ENCODE peak calls at places on chromosomes 4 and X, in nine cellular contexts. C is stimulated activated CD4-positive, alpha-beta T cell treated with anti-CD3 and anti-CD28 coated beads, Interleukin-1b, Interleukin-23, amount 100 ng/mL, for 48 hours; M is M059J; X is NCI-H510A; L is HTR-8/SVneo; V is stimulated activated naive B cell treated with anti-CD40 and anti-IgM and Interleukin-4, amounts not matched to agents 10 μg/mL and 1 μg/mL and 100 μg/mL, for 72 hours; Z is NCI-H345; R is CD8-positive, alpha-beta memory T cell; W is thyroid gland. N is an unnamed sample.

GRCh38 chr4:2817701-2818350 is 24.9 kb downstream of the SH3BP2 start:
- DNase-seq in Z (peak), X (peak), V (no peak), W (peak), L (no peak), C (no peak), M (no peak), R (no peak), N (no peak)

GRCh38 chrX:140034916-140035315 is 69.6 kb upstream of the CXorf66 start:
- DNase-seq in R (no peak), M (peak), W (no peak), C (no peak), X (no peak), L (peak), V (no peak), Z (no peak), N (no peak)

GRCh38 chrX:154750301-154751120 is at the start of gene GAB3:
- DNase-seq in C (no peak), R (peak), V (peak), L (no peak), M (peak), X (no peak), Z (peak), W (peak), N (no peak)

GRCh38 chr4:82044141-82044993 is 329.4 kb downstream of the HNRNPD start:
- DNase-seq in M (peak), R (no peak), X (peak), L (peak), C (no peak), W (peak), V (no peak), Z (peak), N (peak)

GRCh38 chr4:23333946-23334878 is 555.6 kb downstream of the PPARGC1A start:
- DNase-seq in R (peak), L (peak), Z (peak), V (peak), X (peak), M (peak), C (peak), W (no peak), N (peak)

GRCh38 chr4:184598753-184599491 is 50.3 kb downstream of the CASP3 start:
- DNase-seq in R (no peak), C (no peak), L (no peak), V (no peak), Z (no peak), M (peak), X (no peak), W (no peak), N (no peak)

GRCh38 chr4:158578476-158578875 is 56.8 kb downstream of the RXFP1 start:
- DNase-seq in L (peak), M (peak), R (no peak), Z (no peak), X (no peak), C (no peak), W (no peak), V (no peak), N (no peak)

GRCh38 chr4:115918149-115918548 is 804.7 kb upstream of the NDST4 start:
- DNase-seq in M (no peak), Z (no peak), L (no peak), X (no peak), V (no peak), W (no peak), C (no peak), R (no peak), N (no peak)

GRCh38 chrX:70001269-70001668 is 48.5 kb downstream of the AWAT2 start:
- DNase-seq in W (no peak), Z (no peak), R (no peak), V (no peak), L (no peak), C (no peak), X (no peak), M (no peak), N (no peak)

GRCh38 chr4:154416183-154416543 is 75.4 kb downstream of the DCHS2 start:
- DNase-seq in V (no peak), R (no peak), W (peak), M (no peak), C (no peak), X (no peak), Z (no peak), L (peak), N (no peak)

GRCh38 chrX:15233416-15234015 is 36.4 kb downstream of the ASB9 start:
- DNase-seq in L (no peak), W (no peak), M (peak), R (no peak), X (no peak), Z (no peak), V (no peak), C (no peak), N (no peak)

GRCh38 chr4:116478343-116478742 is 607.0 kb downstream of the TRAM1L1 start:
- DNase-seq in V (no peak), W (no peak), M (no peak), X (no peak), Z (no peak), R (no peak), C (no peak), L (no peak), N (no peak)

GRCh38 chrX:64192040-64192439 is 13.5 kb downstream of the AMER1 start:
- DNase-seq in L (no peak), C (no peak), X (no peak), V (no peak), M (no peak), R (no peak), Z (no peak), W (no peak), N (no peak)

GRCh38 chr4:537436-538264 is 38.4 kb downstream of the TMEM271 start:
- DNase-seq in R (no peak), X (no peak), W (no peak), C (no peak), M (no peak), V (no peak), L (no peak), Z (no peak), N (no peak)

GRCh38 chr4:133320576-133321170 is 171.6 kb downstream of the PCDH10 start:
- DNase-seq in L (peak), Z (peak), C (no peak), R (no peak), X (no peak), W (no peak), M (peak), V (no peak), N (no peak)